ENCODE peak calls at places on chromosomes 6 and 20, in seven cellular contexts. S is IMR-90, N is mesenchymal stem cell, B is H9, H is mesendoderm, K is H1, D is trophoblast cell. T is an unnamed sample.

GRCh38 chr6:163240556-163240955 is 174.0 kb upstream of the QKI start:
- DNase-seq in D (no peak), H (no peak), B (no peak), S (no peak), K (no peak), N (no peak), T (no peak)

GRCh38 chr20:7358670-7359069 is 581.6 kb downstream of the HAO1 start:
- DNase-seq in N (no peak), B (peak), S (no peak), H (peak), D (no peak), K (no peak), T (no peak)

GRCh38 chr6:127266892-127267741 is 453 bp downstream of the RNF146 start:
- DNase-seq in H (peak), B (peak), D (peak), S (peak), K (peak), N (peak), T (peak)

GRCh38 chr20:47278907-47279348 is 77.6 kb downstream of the ZMYND8 start:
- DNase-seq in H (no peak), S (peak), B (no peak), N (peak), K (no peak), D (no peak), T (no peak)

GRCh38 chr20:6746901-6747609 is 20.4 kb upstream of the BMP2 start:
- DNase-seq in S (peak), N (peak), D (no peak), H (peak), B (no peak), K (no peak), T (no peak)

GRCh38 chr6:101114703-101115102 is 233.6 kb upstream of the ASCC3 start:
- DNase-seq in D (no peak), H (peak), K (no peak), N (peak), S (peak), B (no peak), T (peak)

GRCh38 chr6:113065606-113066005 is 718.5 kb downstream of the RFPL4B start:
- DNase-seq in K (no peak), B (no peak), D (no peak), S (peak), H (no peak), N (peak), T (peak)

GRCh38 chr6:108612852-108613251 is 52.1 kb downstream of the FOXO3 start:
- DNase-seq in H (no peak), B (no peak), S (no peak), K (no peak), D (no peak), N (no peak), T (no peak)

DNA sequence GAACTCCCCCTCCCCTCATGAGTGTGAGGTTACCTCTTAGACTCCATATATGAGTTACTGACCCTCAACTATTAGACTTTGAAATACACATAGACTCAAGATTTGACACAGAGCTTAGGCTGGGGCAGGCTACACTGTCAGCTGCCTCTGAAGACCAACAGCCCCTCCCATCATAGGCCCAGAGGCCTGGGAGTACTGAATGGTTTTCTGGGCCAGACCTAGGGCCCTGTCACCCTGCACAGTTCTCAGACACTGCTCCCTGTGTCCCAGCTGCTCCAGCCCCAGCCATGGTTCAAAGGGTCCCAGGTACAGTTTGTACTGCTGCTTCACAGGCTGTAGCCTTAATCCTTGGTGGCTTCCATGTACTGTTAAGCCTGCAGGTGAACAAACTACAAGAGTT is 132.1 kb upstream of the MOCS1 start:
- DNase-seq in N (no peak), D (no peak), K (no peak), H (no peak), B (no peak), S (no peak), T (no peak)
- H3K18ac ChIP-seq in N (no peak), D (no peak), K (no peak), H (no peak), B (no peak), S (no peak), T (no peak)

DNA sequence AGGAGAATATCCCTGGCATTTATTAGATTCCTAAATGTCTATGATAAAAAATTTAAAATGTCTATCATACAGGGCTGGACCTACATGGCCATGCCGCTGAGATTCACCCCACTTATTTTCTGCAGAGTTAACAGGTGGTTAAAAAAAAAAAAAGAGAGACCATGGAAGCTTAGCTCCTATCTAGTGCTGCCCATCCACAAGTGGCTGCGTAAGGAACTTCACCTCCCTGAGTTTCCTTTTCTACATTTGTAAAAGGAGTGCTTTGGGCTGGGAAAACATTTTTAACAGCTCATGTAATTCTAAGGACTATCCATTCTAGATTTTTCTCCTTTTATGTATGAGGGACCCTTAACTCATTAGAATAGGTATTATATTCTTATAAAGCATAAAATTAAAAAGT is 534.1 kb downstream of the MMUT start:
- DNase-seq in H (peak), B (no peak), K (no peak), N (no peak), D (no peak), S (no peak), T (no peak)
- H3K23ac ChIP-seq in H (no peak), B (no peak), K (no peak), N (no peak), D (no peak), S (no peak), T (no peak)

DNA sequence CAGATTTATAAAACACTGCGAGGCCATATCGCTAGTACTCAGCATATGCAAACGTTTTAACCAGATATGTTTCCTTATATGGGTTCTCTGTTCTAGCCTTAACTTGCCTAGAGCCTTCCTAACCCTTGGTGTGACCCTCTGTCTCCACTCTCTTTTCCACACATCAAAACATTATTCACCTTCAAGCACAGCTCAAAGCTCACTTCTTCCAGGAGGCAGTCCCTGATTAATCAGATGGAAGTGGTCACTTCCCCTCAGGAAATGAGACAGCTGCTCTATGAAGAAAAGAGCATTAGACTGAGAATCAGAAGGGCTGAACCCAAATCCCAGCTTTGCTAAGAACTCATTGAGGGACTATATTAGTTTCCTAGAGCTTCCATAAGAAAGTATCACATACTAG is 39.8 kb upstream of the SLC17A4 start:
- DNase-seq in S (no peak), H (no peak), K (no peak), N (no peak), D (no peak), B (no peak), T (no peak)
- H3K18ac ChIP-seq in S (no peak), H (no peak), K (no peak), N (no peak), D (no peak), B (no peak), T (no peak)

GRCh38 chr6:81747327-81747726 is 5.2 kb downstream of the TENT5A start:
- DNase-seq in N (no peak), H (no peak), B (no peak), K (no peak), D (no peak), S (no peak), T (peak)
- H3K23ac ChIP-seq in N (no peak), H (no peak), B (no peak), K (no peak), D (no peak), S (no peak), T (no peak)

T was measured in neuronal stem cell.